ENCODE peak calls at places on chromosome 16, in nine cellular contexts. One of them, this sample, is unnamed.
A peak's percentile ranks its signal among the peaks of the same experiment; 100 is the strongest.

GRCh38 chr16:55021595-55022475 is 91.2 kb downstream of the IRX5 start:
- DNase-seq in stomach: no peak
- DNase-seq in H1: peak; percentile 15
- DNase-seq in prostate gland: no peak
- DNase-seq in GM12878: no peak
- DNase-seq in breast epithelium: no peak
- DNase-seq in sigmoid colon: no peak
- DNase-seq in spleen: no peak
- DNase-seq in HL-60: no peak
- DNase-seq in this sample: no peak

GRCh38 chr16:11285842-11286241 is 4.7 kb upstream of the PRM1 start:
- DNase-seq in HL-60: no peak
- DNase-seq in GM12878: no peak
- DNase-seq in spleen: no peak
- DNase-seq in prostate gland: no peak
- DNase-seq in breast epithelium: no peak
- DNase-seq in H1: no peak
- DNase-seq in sigmoid colon: no peak
- DNase-seq in stomach: no peak
- DNase-seq in this sample: no peak

GRCh38 chr16:90077757-90078593 is 844 bp upstream of the PRDM7 start:
- DNase-seq in prostate gland: no peak
- DNase-seq in HL-60: no peak
- DNase-seq in sigmoid colon: no peak
- DNase-seq in breast epithelium: peak; percentile 32
- DNase-seq in stomach: no peak
- DNase-seq in H1: no peak
- DNase-seq in GM12878: no peak
- DNase-seq in spleen: peak; percentile 77
- DNase-seq in this sample: peak; percentile 29

GRCh38 chr16:50497592-50497991 is 50.6 kb upstream of the NKD1 start:
- DNase-seq in stomach: no peak
- DNase-seq in sigmoid colon: no peak
- DNase-seq in prostate gland: no peak
- DNase-seq in GM12878: no peak
- DNase-seq in spleen: no peak
- DNase-seq in breast epithelium: peak; percentile 4
- DNase-seq in HL-60: no peak
- DNase-seq in H1: no peak
- DNase-seq in this sample: no peak

GRCh38 chr16:86559802-86560305 is 4.8 kb upstream of the MTHFSD start:
- DNase-seq in breast epithelium: no peak
- DNase-seq in spleen: no peak
- DNase-seq in sigmoid colon: no peak
- DNase-seq in GM12878: no peak
- DNase-seq in stomach: no peak
- DNase-seq in HL-60: no peak
- DNase-seq in H1: no peak
- DNase-seq in prostate gland: no peak
- DNase-seq in this sample: no peak

GRCh38 chr16:86283944-86284343 is 226.4 kb upstream of the FOXF1 start:
- DNase-seq in HL-60: no peak
- DNase-seq in sigmoid colon: no peak
- DNase-seq in prostate gland: no peak
- DNase-seq in spleen: no peak
- DNase-seq in H1: no peak
- DNase-seq in GM12878: no peak
- DNase-seq in stomach: no peak
- DNase-seq in breast epithelium: no peak
- DNase-seq in this sample: no peak

GRCh38 chr16:88983771-88984687 is 7.0 kb upstream of the CBFA2T3 start:
- DNase-seq in sigmoid colon: no peak
- DNase-seq in breast epithelium: no peak
- DNase-seq in GM12878: no peak
- DNase-seq in prostate gland: no peak
- DNase-seq in H1: no peak
- DNase-seq in HL-60: no peak
- DNase-seq in spleen: peak; percentile 92
- DNase-seq in stomach: no peak
- DNase-seq in this sample: peak; percentile 73

GRCh38 chr16:85652431-85653221 is 36.1 kb downstream of the GINS2 start:
- DNase-seq in prostate gland: no peak
- DNase-seq in spleen: no peak
- DNase-seq in GM12878: no peak
- DNase-seq in stomach: peak; percentile 63
- DNase-seq in HL-60: peak; percentile 27
- DNase-seq in sigmoid colon: peak; percentile 92
- DNase-seq in breast epithelium: no peak
- DNase-seq in H1: no peak
- DNase-seq in this sample: no peak

DNA sequence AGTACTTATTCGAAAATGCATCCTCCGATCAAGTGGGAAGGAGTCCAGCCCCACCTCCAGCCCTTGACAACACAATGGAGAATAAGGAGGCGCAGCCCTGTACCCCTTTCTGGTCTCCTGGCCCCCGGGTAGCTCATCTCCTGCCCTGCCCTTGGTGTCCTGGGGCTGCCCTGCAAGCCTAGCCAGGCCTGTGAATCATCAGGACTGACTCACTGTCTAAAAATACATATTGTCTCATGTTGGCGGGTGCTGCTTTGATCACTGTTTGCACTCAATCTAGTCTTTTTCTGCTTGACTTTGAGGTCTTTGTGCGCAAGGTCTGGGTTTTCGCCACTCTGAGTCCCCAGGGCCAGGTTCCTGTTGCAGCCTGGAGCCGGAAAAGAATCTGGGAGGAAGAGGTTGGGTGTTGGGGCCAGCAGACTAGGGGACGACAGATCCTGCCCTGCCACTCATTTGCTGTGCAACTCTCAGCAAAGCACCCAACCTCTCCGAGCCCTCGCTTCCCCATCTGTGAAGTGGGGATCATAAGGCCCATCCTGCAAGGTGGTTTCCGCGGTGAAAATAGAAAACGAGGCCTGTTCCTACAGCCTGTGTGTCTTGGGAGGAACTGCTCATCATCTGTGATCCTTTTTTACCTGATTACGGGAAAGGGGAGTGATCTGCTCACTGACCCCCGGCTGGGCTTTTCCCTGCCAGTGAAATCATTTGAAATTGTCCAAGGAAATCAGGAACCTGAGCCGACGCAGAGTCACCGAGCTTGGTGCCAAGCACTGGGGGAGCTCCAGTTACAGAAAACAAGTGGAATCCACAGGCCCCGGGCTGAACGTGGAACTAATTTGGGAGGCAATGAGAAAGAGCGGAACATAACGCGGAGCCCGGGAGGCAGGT is 230.4 kb downstream of the PARN start:
- DNase-seq in breast epithelium: no peak
- DNase-seq in H1: no peak
- DNase-seq in GM12878: peak; percentile 60
- DNase-seq in stomach: no peak
- DNase-seq in HL-60: no peak
- DNase-seq in sigmoid colon: peak; percentile 79
- DNase-seq in prostate gland: no peak
- DNase-seq in spleen: no peak
- DNase-seq in this sample: no peak
- TF ChIP-seq POLR2AphosphoS5 in breast epithelium: no peak
- TF ChIP-seq POLR2AphosphoS5 in H1: no peak
- TF ChIP-seq POLR2AphosphoS5 in GM12878: no peak
- TF ChIP-seq POLR2AphosphoS5 in stomach: no peak
- TF ChIP-seq POLR2AphosphoS5 in HL-60: no peak
- TF ChIP-seq POLR2AphosphoS5 in sigmoid colon: peak; percentile 5
- TF ChIP-seq POLR2AphosphoS5 in prostate gland: no peak
- TF ChIP-seq POLR2AphosphoS5 in spleen: no peak
- TF ChIP-seq POLR2AphosphoS5 in this sample: no peak

GRCh38 chr16:56986361-56986760 is 3.0 kb upstream of the NLRC5 start:
- DNase-seq in sigmoid colon: no peak
- DNase-seq in prostate gland: no peak
- DNase-seq in stomach: no peak
- DNase-seq in breast epithelium: no peak
- DNase-seq in HL-60: no peak
- DNase-seq in GM12878: no peak
- DNase-seq in H1: no peak
- DNase-seq in spleen: peak; percentile 74
- DNase-seq in this sample: no peak

GRCh38 chr16:56985288-56985961 is 3.9 kb upstream of the NLRC5 start:
- DNase-seq in breast epithelium: no peak
- DNase-seq in sigmoid colon: peak; percentile 87
- DNase-seq in spleen: peak; percentile 74
- DNase-seq in HL-60: no peak
- DNase-seq in stomach: peak; percentile 57
- DNase-seq in H1: no peak
- DNase-seq in GM12878: no peak
- DNase-seq in prostate gland: no peak
- DNase-seq in this sample: no peak

GRCh38 chr16:56983211-56983751 is 6.1 kb upstream of the NLRC5 start:
- DNase-seq in prostate gland: no peak
- DNase-seq in GM12878: no peak
- DNase-seq in H1: no peak
- DNase-seq in sigmoid colon: no peak
- DNase-seq in stomach: peak; percentile 55
- DNase-seq in spleen: peak; percentile 69
- DNase-seq in breast epithelium: no peak
- DNase-seq in HL-60: no peak
- DNase-seq in this sample: no peak

GRCh38 chr16:56985962-56986360 is 3.4 kb upstream of the NLRC5 start:
- DNase-seq in GM12878: no peak
- DNase-seq in stomach: no peak
- DNase-seq in prostate gland: no peak
- DNase-seq in breast epithelium: no peak
- DNase-seq in HL-60: no peak
- DNase-seq in spleen: peak; percentile 49
- DNase-seq in sigmoid colon: no peak
- DNase-seq in H1: no peak
- DNase-seq in this sample: no peak

DNA sequence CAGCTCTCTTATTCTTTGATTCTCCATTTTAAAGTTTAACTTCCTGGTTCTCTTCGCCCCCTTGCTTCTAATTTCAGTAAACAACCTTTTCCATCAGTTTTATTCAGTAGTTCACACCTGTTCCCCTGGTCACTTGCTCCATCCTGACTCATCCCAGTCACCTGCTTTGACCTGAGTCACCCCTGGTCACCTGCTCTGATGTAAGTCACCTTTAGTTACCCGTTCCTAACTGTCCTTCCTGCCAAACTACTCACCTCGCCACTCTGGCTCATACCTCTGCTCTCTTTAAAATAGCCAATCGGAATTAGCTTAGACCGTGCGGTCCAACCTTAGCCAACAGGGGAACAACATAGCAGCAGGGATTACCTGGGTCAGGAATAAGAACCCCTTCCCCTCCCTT is 4.7 kb upstream of the NLRC5 start:
- DNase-seq in breast epithelium: no peak
- DNase-seq in HL-60: no peak
- DNase-seq in prostate gland: no peak
- DNase-seq in H1: no peak
- DNase-seq in GM12878: no peak
- DNase-seq in sigmoid colon: no peak
- DNase-seq in stomach: no peak
- DNase-seq in spleen: peak; percentile 17
- DNase-seq in this sample: no peak
- TF ChIP-seq POLR2AphosphoS5 in breast epithelium: no peak
- TF ChIP-seq POLR2AphosphoS5 in HL-60: no peak
- TF ChIP-seq POLR2AphosphoS5 in prostate gland: no peak
- TF ChIP-seq POLR2AphosphoS5 in H1: no peak
- TF ChIP-seq POLR2AphosphoS5 in GM12878: no peak
- TF ChIP-seq POLR2AphosphoS5 in sigmoid colon: no peak
- TF ChIP-seq POLR2AphosphoS5 in stomach: no peak
- TF ChIP-seq POLR2AphosphoS5 in spleen: no peak
- TF ChIP-seq POLR2AphosphoS5 in this sample: no peak

GRCh38 chr16:1767116-1767994 is 4.0 kb downstream of the NME3 start:
- DNase-seq in breast epithelium: no peak
- DNase-seq in prostate gland: no peak
- DNase-seq in sigmoid colon: no peak
- DNase-seq in HL-60: no peak
- DNase-seq in stomach: no peak
- DNase-seq in GM12878: no peak
- DNase-seq in H1: no peak
- DNase-seq in spleen: no peak
- DNase-seq in this sample: no peak

GRCh38 chr16:1770328-1771071 is 843 bp downstream of the NME3 start:
- DNase-seq in H1: no peak
- DNase-seq in HL-60: no peak
- DNase-seq in stomach: peak; percentile 76
- DNase-seq in spleen: peak; percentile 90
- DNase-seq in sigmoid colon: peak; percentile 92
- DNase-seq in breast epithelium: peak; percentile 56
- DNase-seq in GM12878: no peak
- DNase-seq in prostate gland: peak; percentile 79
- DNase-seq in this sample: peak; percentile 78

GRCh38 chr16:1768061-1768766 is 3.1 kb downstream of the NME3 start:
- DNase-seq in sigmoid colon: no peak
- DNase-seq in spleen: peak; percentile 78
- DNase-seq in H1: no peak
- DNase-seq in prostate gland: no peak
- DNase-seq in stomach: no peak
- DNase-seq in HL-60: no peak
- DNase-seq in GM12878: no peak
- DNase-seq in breast epithelium: no peak
- DNase-seq in this sample: no peak

GRCh38 chr16:1769402-1770300 is 1.7 kb downstream of the NME3 start:
- DNase-seq in breast epithelium: no peak
- DNase-seq in H1: no peak
- DNase-seq in prostate gland: no peak
- DNase-seq in sigmoid colon: no peak
- DNase-seq in stomach: no peak
- DNase-seq in HL-60: no peak
- DNase-seq in spleen: peak; percentile 78
- DNase-seq in GM12878: no peak
- DNase-seq in this sample: no peak

DNA sequence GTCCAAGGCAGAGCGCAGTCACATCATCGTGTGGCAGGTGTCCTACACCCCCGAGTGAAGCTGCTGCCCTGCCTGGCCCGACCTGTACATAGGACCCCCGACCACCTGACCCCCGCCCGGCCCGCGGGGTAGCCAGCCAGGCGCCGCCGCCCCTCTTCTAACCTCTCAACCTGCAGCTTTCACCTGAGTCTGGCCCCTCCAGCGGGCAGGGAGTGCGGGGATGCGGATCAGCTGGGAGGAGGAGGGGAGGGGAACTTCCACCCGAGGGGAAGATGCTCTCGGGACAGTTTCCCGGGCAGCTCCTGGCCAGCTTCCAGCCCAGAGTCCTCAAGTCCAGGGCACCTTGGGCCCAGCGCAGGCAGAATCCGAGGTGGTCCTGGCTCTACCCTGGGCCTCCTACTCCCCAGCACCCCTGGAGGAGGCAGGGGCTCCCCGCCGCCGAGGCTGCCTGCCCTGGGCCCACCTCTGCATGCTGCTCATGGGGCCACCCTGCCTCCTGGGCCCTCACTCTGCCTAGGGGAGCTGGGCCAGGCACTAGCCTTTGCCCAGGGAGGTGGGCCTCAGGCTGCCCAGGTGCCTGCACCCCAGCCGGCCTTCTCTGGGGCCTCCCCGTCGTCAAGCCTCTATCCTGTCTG is 2.5 kb downstream of the NME3 start:
- DNase-seq in GM12878: no peak
- DNase-seq in H1: no peak
- DNase-seq in spleen: peak; percentile 75
- DNase-seq in stomach: no peak
- DNase-seq in prostate gland: no peak
- DNase-seq in HL-60: no peak
- DNase-seq in breast epithelium: no peak
- DNase-seq in sigmoid colon: no peak
- DNase-seq in this sample: no peak
- TF ChIP-seq POLR2AphosphoS5 in GM12878: peak; percentile 12
- TF ChIP-seq POLR2AphosphoS5 in H1: peak; percentile 42
- TF ChIP-seq POLR2AphosphoS5 in spleen: no peak
- TF ChIP-seq POLR2AphosphoS5 in stomach: no peak
- TF ChIP-seq POLR2AphosphoS5 in prostate gland: no peak
- TF ChIP-seq POLR2AphosphoS5 in HL-60: peak; percentile 3
- TF ChIP-seq POLR2AphosphoS5 in breast epithelium: no peak
- TF ChIP-seq POLR2AphosphoS5 in sigmoid colon: no peak
- TF ChIP-seq POLR2AphosphoS5 in this sample: peak; percentile 13

DNA sequence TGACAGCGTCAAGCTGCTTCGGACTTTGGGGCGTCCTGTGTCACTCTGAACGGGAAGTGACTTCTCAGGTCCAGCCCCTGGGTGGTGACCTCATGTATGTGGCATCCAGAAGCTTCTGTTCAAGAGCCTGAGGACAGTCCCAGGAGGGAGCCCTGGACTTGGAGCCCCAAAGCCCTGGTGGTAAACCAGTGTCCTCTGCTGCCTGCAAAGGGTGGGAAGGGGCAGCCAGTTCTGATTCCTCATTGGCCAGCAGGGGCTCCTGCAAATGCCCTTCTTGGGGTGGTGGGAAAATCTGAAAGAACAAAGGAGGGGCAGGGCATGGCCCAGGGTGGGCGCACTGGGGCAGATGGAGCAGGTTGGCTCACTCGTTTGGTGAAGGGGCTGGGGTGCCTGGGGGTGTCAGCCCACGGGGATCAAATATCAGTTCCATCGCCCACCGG is 1.6 kb downstream of the OSGIN1 start:
- DNase-seq in prostate gland: no peak
- DNase-seq in spleen: peak; percentile 83
- DNase-seq in GM12878: no peak
- DNase-seq in sigmoid colon: peak; percentile 82
- DNase-seq in HL-60: peak; percentile 25
- DNase-seq in H1: no peak
- DNase-seq in stomach: peak; percentile 56
- DNase-seq in breast epithelium: peak; percentile 63
- DNase-seq in this sample: no peak
- TF ChIP-seq POLR2AphosphoS5 in prostate gland: peak; percentile 8
- TF ChIP-seq POLR2AphosphoS5 in spleen: peak; percentile 10
- TF ChIP-seq POLR2AphosphoS5 in GM12878: no peak
- TF ChIP-seq POLR2AphosphoS5 in sigmoid colon: no peak
- TF ChIP-seq POLR2AphosphoS5 in HL-60: no peak
- TF ChIP-seq POLR2AphosphoS5 in H1: no peak
- TF ChIP-seq POLR2AphosphoS5 in stomach: no peak
- TF ChIP-seq POLR2AphosphoS5 in breast epithelium: no peak
- TF ChIP-seq POLR2AphosphoS5 in this sample: no peak

This sample was measured in GM12891.